ENCODE peak calls at places on chromosomes 13 and 19, in eight cellular contexts. One of them, this sample, is unnamed.

GRCh38 chr13:50635504-50635903 is 208.0 kb downstream of the DLEU7 start:
- DNase-seq in skeletal muscle cell: no peak
- DNase-seq in SK-N-DZ: no peak
- DNase-seq in ELR: no peak
- DNase-seq in choroid plexus epithelial cell: peak
- DNase-seq in A172: no peak
- DNase-seq in glutamatergic neuron: no peak
- DNase-seq in naive thymus-derived CD8-positive, alpha-beta T cell: no peak
- DNase-seq in this sample: no peak

GRCh38 chr13:40207110-40207478 is 459.3 kb downstream of the FOXO1 start:
- DNase-seq in skeletal muscle cell: no peak
- DNase-seq in glutamatergic neuron: no peak
- DNase-seq in A172: no peak
- DNase-seq in naive thymus-derived CD8-positive, alpha-beta T cell: no peak
- DNase-seq in SK-N-DZ: no peak
- DNase-seq in ELR: no peak
- DNase-seq in choroid plexus epithelial cell: no peak
- DNase-seq in this sample: no peak

GRCh38 chr19:5205388-5205787 is 135.2 kb downstream of the PTPRS start:
- DNase-seq in ELR: no peak
- DNase-seq in naive thymus-derived CD8-positive, alpha-beta T cell: no peak
- DNase-seq in choroid plexus epithelial cell: no peak
- DNase-seq in glutamatergic neuron: no peak
- DNase-seq in skeletal muscle cell: no peak
- DNase-seq in SK-N-DZ: no peak
- DNase-seq in A172: no peak
- DNase-seq in this sample: no peak

GRCh38 chr19:1575323-1576241 is 7.5 kb upstream of the MEX3D start:
- DNase-seq in A172: no peak
- DNase-seq in naive thymus-derived CD8-positive, alpha-beta T cell: no peak
- DNase-seq in ELR: no peak
- DNase-seq in SK-N-DZ: no peak
- DNase-seq in choroid plexus epithelial cell: no peak
- DNase-seq in glutamatergic neuron: no peak
- DNase-seq in skeletal muscle cell: no peak
- DNase-seq in this sample: no peak

GRCh38 chr19:1427221-1427620 is 11.0 kb upstream of the RPS15 start:
- DNase-seq in A172: no peak
- DNase-seq in naive thymus-derived CD8-positive, alpha-beta T cell: no peak
- DNase-seq in glutamatergic neuron: no peak
- DNase-seq in choroid plexus epithelial cell: no peak
- DNase-seq in ELR: no peak
- DNase-seq in SK-N-DZ: no peak
- DNase-seq in skeletal muscle cell: no peak
- DNase-seq in this sample: no peak

GRCh38 chr19:54427586-54427985 is 12.3 kb downstream of the TTYH1 start:
- DNase-seq in A172: no peak
- DNase-seq in ELR: no peak
- DNase-seq in glutamatergic neuron: no peak
- DNase-seq in choroid plexus epithelial cell: no peak
- DNase-seq in skeletal muscle cell: no peak
- DNase-seq in SK-N-DZ: no peak
- DNase-seq in naive thymus-derived CD8-positive, alpha-beta T cell: no peak
- DNase-seq in this sample: no peak

GRCh38 chr19:38266070-38266469 is 1.7 kb downstream of the SPINT2 start:
- DNase-seq in glutamatergic neuron: no peak
- DNase-seq in A172: no peak
- DNase-seq in SK-N-DZ: no peak
- DNase-seq in skeletal muscle cell: no peak
- DNase-seq in ELR: no peak
- DNase-seq in choroid plexus epithelial cell: no peak
- DNase-seq in naive thymus-derived CD8-positive, alpha-beta T cell: no peak
- DNase-seq in this sample: no peak

GRCh38 chr19:34246340-34246739 is 8.0 kb upstream of the GARRE1 start:
- DNase-seq in SK-N-DZ: no peak
- DNase-seq in naive thymus-derived CD8-positive, alpha-beta T cell: no peak
- DNase-seq in skeletal muscle cell: no peak
- DNase-seq in A172: no peak
- DNase-seq in choroid plexus epithelial cell: peak
- DNase-seq in glutamatergic neuron: no peak
- DNase-seq in ELR: no peak
- DNase-seq in this sample: no peak

GRCh38 chr19:2014731-2015610 is 543 bp downstream of the BTBD2 start:
- DNase-seq in SK-N-DZ: no peak
- DNase-seq in naive thymus-derived CD8-positive, alpha-beta T cell: no peak
- DNase-seq in skeletal muscle cell: no peak
- DNase-seq in A172: no peak
- DNase-seq in ELR: peak
- DNase-seq in choroid plexus epithelial cell: no peak
- DNase-seq in glutamatergic neuron: peak
- DNase-seq in this sample: no peak

GRCh38 chr13:25286308-25286968 is 850 bp downstream of the MTMR6 start:
- DNase-seq in skeletal muscle cell: no peak
- DNase-seq in A172: peak
- DNase-seq in ELR: peak
- DNase-seq in glutamatergic neuron: no peak
- DNase-seq in SK-N-DZ: peak
- DNase-seq in choroid plexus epithelial cell: peak
- DNase-seq in naive thymus-derived CD8-positive, alpha-beta T cell: peak
- DNase-seq in this sample: peak

GRCh38 chr19:18915639-18916038 is 3.5 kb downstream of the COPE start:
- DNase-seq in choroid plexus epithelial cell: peak
- DNase-seq in A172: peak
- DNase-seq in ELR: peak
- DNase-seq in naive thymus-derived CD8-positive, alpha-beta T cell: no peak
- DNase-seq in glutamatergic neuron: peak
- DNase-seq in skeletal muscle cell: no peak
- DNase-seq in SK-N-DZ: peak
- DNase-seq in this sample: no peak

GRCh38 chr19:42233638-42234292 is 8.6 kb downstream of the GSK3A start:
- DNase-seq in A172: no peak
- DNase-seq in ELR: no peak
- DNase-seq in skeletal muscle cell: no peak
- DNase-seq in glutamatergic neuron: no peak
- DNase-seq in choroid plexus epithelial cell: no peak
- DNase-seq in naive thymus-derived CD8-positive, alpha-beta T cell: no peak
- DNase-seq in SK-N-DZ: no peak
- DNase-seq in this sample: no peak

GRCh38 chr13:97076898-97077297 is 82.6 kb upstream of the OXGR1 start:
- DNase-seq in naive thymus-derived CD8-positive, alpha-beta T cell: no peak
- DNase-seq in A172: no peak
- DNase-seq in ELR: no peak
- DNase-seq in glutamatergic neuron: no peak
- DNase-seq in SK-N-DZ: no peak
- DNase-seq in choroid plexus epithelial cell: peak
- DNase-seq in skeletal muscle cell: peak
- DNase-seq in this sample: no peak

GRCh38 chr13:68810660-68811059 is 1297.0 kb upstream of the ATXN8OS start:
- DNase-seq in skeletal muscle cell: no peak
- DNase-seq in naive thymus-derived CD8-positive, alpha-beta T cell: no peak
- DNase-seq in SK-N-DZ: peak
- DNase-seq in choroid plexus epithelial cell: no peak
- DNase-seq in ELR: peak
- DNase-seq in glutamatergic neuron: no peak
- DNase-seq in A172: peak
- DNase-seq in this sample: no peak

GRCh38 chr13:94143624-94144350 is 335.7 kb downstream of the DCT start:
- DNase-seq in SK-N-DZ: no peak
- DNase-seq in ELR: no peak
- DNase-seq in glutamatergic neuron: no peak
- DNase-seq in naive thymus-derived CD8-positive, alpha-beta T cell: no peak
- DNase-seq in choroid plexus epithelial cell: no peak
- DNase-seq in A172: no peak
- DNase-seq in skeletal muscle cell: no peak
- DNase-seq in this sample: no peak

GRCh38 chr13:86095351-86095750 is 296.1 kb upstream of the SLITRK6 start:
- DNase-seq in A172: no peak
- DNase-seq in glutamatergic neuron: no peak
- DNase-seq in ELR: no peak
- DNase-seq in SK-N-DZ: no peak
- DNase-seq in skeletal muscle cell: no peak
- DNase-seq in choroid plexus epithelial cell: no peak
- DNase-seq in naive thymus-derived CD8-positive, alpha-beta T cell: no peak
- DNase-seq in this sample: no peak

GRCh38 chr13:63449549-63449948 is 2033.9 kb upstream of the PCDH20 start:
- DNase-seq in SK-N-DZ: no peak
- DNase-seq in glutamatergic neuron: no peak
- DNase-seq in skeletal muscle cell: no peak
- DNase-seq in naive thymus-derived CD8-positive, alpha-beta T cell: no peak
- DNase-seq in ELR: no peak
- DNase-seq in choroid plexus epithelial cell: no peak
- DNase-seq in A172: peak
- DNase-seq in this sample: no peak

GRCh38 chr19:44367024-44367423 is 10.5 kb upstream of the ZNF112 start:
- DNase-seq in choroid plexus epithelial cell: peak
- DNase-seq in ELR: peak
- DNase-seq in glutamatergic neuron: no peak
- DNase-seq in A172: no peak
- DNase-seq in SK-N-DZ: no peak
- DNase-seq in naive thymus-derived CD8-positive, alpha-beta T cell: no peak
- DNase-seq in skeletal muscle cell: no peak
- DNase-seq in this sample: no peak

This sample was measured in CD8-positive, alpha-beta memory T cell.